ENCODE peak calls at places on chromosomes 5 and 9, in ten cellular contexts. One of them, this sample, is unnamed.

GRCh38 chr9:93471135-93471534 is 17.8 kb upstream of the FAM120AOS start:
- DNase-seq in neural progenitor cell: no peak
- DNase-seq in cardiac muscle cell: no peak
- DNase-seq in A673: no peak
- DNase-seq in endothelial cell of umbilical vein: no peak
- DNase-seq in GM23338: no peak
- DNase-seq in psoas muscle: no peak
- DNase-seq in right atrium auricular region: no peak
- DNase-seq in mammary epithelial cell: no peak
- DNase-seq in heart left ventricle: no peak
- DNase-seq in this sample: no peak

GRCh38 chr5:115457985-115458384 is 86.6 kb downstream of the FEM1C start:
- DNase-seq in neural progenitor cell: peak; percentile 8
- DNase-seq in cardiac muscle cell: peak; percentile 88
- DNase-seq in A673: peak; percentile 12
- DNase-seq in endothelial cell of umbilical vein: no peak
- DNase-seq in GM23338: no peak
- DNase-seq in psoas muscle: no peak
- DNase-seq in right atrium auricular region: no peak
- DNase-seq in mammary epithelial cell: no peak
- DNase-seq in heart left ventricle: peak; percentile 35
- DNase-seq in this sample: peak; percentile 87

GRCh38 chr9:133685653-133686504 is 49.7 kb downstream of the DBH start:
- DNase-seq in neural progenitor cell: no peak
- DNase-seq in cardiac muscle cell: no peak
- DNase-seq in A673: no peak
- DNase-seq in endothelial cell of umbilical vein: no peak
- DNase-seq in GM23338: no peak
- DNase-seq in psoas muscle: peak; percentile 8
- DNase-seq in right atrium auricular region: no peak
- DNase-seq in mammary epithelial cell: no peak
- DNase-seq in heart left ventricle: no peak
- DNase-seq in this sample: no peak

GRCh38 chr9:115035872-115036612 is 81.9 kb downstream of the TNC start:
- DNase-seq in neural progenitor cell: no peak
- DNase-seq in cardiac muscle cell: peak; percentile 71
- DNase-seq in A673: peak; percentile 62
- DNase-seq in endothelial cell of umbilical vein: no peak
- DNase-seq in GM23338: peak; percentile 5
- DNase-seq in psoas muscle: no peak
- DNase-seq in right atrium auricular region: no peak
- DNase-seq in mammary epithelial cell: peak; percentile 99
- DNase-seq in heart left ventricle: no peak
- DNase-seq in this sample: peak; percentile 50

GRCh38 chr9:38380230-38380871 is 12.2 kb upstream of the ALDH1B1 start:
- DNase-seq in neural progenitor cell: no peak
- DNase-seq in cardiac muscle cell: no peak
- DNase-seq in A673: no peak
- DNase-seq in endothelial cell of umbilical vein: no peak
- DNase-seq in GM23338: no peak
- DNase-seq in psoas muscle: no peak
- DNase-seq in right atrium auricular region: no peak
- DNase-seq in mammary epithelial cell: peak; percentile 43
- DNase-seq in heart left ventricle: no peak
- DNase-seq in this sample: no peak

GRCh38 chr9:78567693-78568092 is 270.8 kb downstream of the PSAT1 start:
- DNase-seq in neural progenitor cell: peak; percentile 23
- DNase-seq in cardiac muscle cell: no peak
- DNase-seq in A673: no peak
- DNase-seq in endothelial cell of umbilical vein: no peak
- DNase-seq in GM23338: no peak
- DNase-seq in psoas muscle: no peak
- DNase-seq in right atrium auricular region: no peak
- DNase-seq in mammary epithelial cell: peak; percentile 37
- DNase-seq in heart left ventricle: no peak
- DNase-seq in this sample: no peak

GRCh38 chr9:87579761-87580626 is 82.3 kb downstream of the DAPK1 start:
- DNase-seq in neural progenitor cell: no peak
- DNase-seq in cardiac muscle cell: no peak
- DNase-seq in A673: no peak
- DNase-seq in endothelial cell of umbilical vein: no peak
- DNase-seq in GM23338: no peak
- DNase-seq in psoas muscle: no peak
- DNase-seq in right atrium auricular region: no peak
- DNase-seq in mammary epithelial cell: no peak
- DNase-seq in heart left ventricle: no peak
- DNase-seq in this sample: no peak

GRCh38 chr9:22108581-22109370 is 99.7 kb upstream of the CDKN2B start:
- DNase-seq in neural progenitor cell: no peak
- DNase-seq in cardiac muscle cell: no peak
- DNase-seq in A673: no peak
- DNase-seq in endothelial cell of umbilical vein: peak; percentile 22
- DNase-seq in GM23338: no peak
- DNase-seq in psoas muscle: no peak
- DNase-seq in right atrium auricular region: no peak
- DNase-seq in mammary epithelial cell: no peak
- DNase-seq in heart left ventricle: no peak
- DNase-seq in this sample: no peak

GRCh38 chr9:21902112-21902511 is 92.1 kb downstream of the CDKN2A start:
- DNase-seq in neural progenitor cell: no peak
- DNase-seq in cardiac muscle cell: no peak
- DNase-seq in A673: no peak
- DNase-seq in endothelial cell of umbilical vein: peak; percentile 25
- DNase-seq in GM23338: no peak
- DNase-seq in psoas muscle: no peak
- DNase-seq in right atrium auricular region: no peak
- DNase-seq in mammary epithelial cell: no peak
- DNase-seq in heart left ventricle: no peak
- DNase-seq in this sample: no peak

GRCh38 chr5:62305358-62305714 is 670 bp upstream of the KIF2A start:
- DNase-seq in neural progenitor cell: no peak
- DNase-seq in cardiac muscle cell: no peak
- DNase-seq in A673: no peak
- DNase-seq in endothelial cell of umbilical vein: no peak
- DNase-seq in GM23338: no peak
- DNase-seq in psoas muscle: no peak
- DNase-seq in right atrium auricular region: no peak
- DNase-seq in mammary epithelial cell: peak; percentile 34
- DNase-seq in heart left ventricle: no peak
- DNase-seq in this sample: no peak

GRCh38 chr9:78441822-78442431 is 145.0 kb downstream of the PSAT1 start:
- DNase-seq in neural progenitor cell: no peak
- DNase-seq in cardiac muscle cell: no peak
- DNase-seq in A673: no peak
- DNase-seq in endothelial cell of umbilical vein: no peak
- DNase-seq in GM23338: no peak
- DNase-seq in psoas muscle: no peak
- DNase-seq in right atrium auricular region: no peak
- DNase-seq in mammary epithelial cell: no peak
- DNase-seq in heart left ventricle: no peak
- DNase-seq in this sample: no peak

GRCh38 chr5:177454397-177455035 is 7.9 kb downstream of the PRR7 start:
- DNase-seq in neural progenitor cell: peak; percentile 95
- DNase-seq in cardiac muscle cell: peak; percentile 92
- DNase-seq in A673: peak; percentile 88
- DNase-seq in endothelial cell of umbilical vein: peak; percentile 92
- DNase-seq in GM23338: peak; percentile 95
- DNase-seq in psoas muscle: peak; percentile 92
- DNase-seq in right atrium auricular region: peak; percentile 95
- DNase-seq in mammary epithelial cell: peak; percentile 85
- DNase-seq in heart left ventricle: peak; percentile 92
- DNase-seq in this sample: peak; percentile 87

GRCh38 chr5:22521521-22521920 is 331.6 kb downstream of the CDH12 start:
- DNase-seq in neural progenitor cell: no peak
- DNase-seq in cardiac muscle cell: peak; percentile 3
- DNase-seq in A673: no peak
- DNase-seq in endothelial cell of umbilical vein: no peak
- DNase-seq in GM23338: no peak
- DNase-seq in psoas muscle: no peak
- DNase-seq in right atrium auricular region: no peak
- DNase-seq in mammary epithelial cell: no peak
- DNase-seq in heart left ventricle: no peak
- DNase-seq in this sample: peak; percentile 9

GRCh38 chr5:116454417-116454927 is 120.2 kb downstream of the SEMA6A start:
- DNase-seq in neural progenitor cell: peak; percentile 69
- DNase-seq in cardiac muscle cell: peak; percentile 88
- DNase-seq in A673: peak; percentile 70
- DNase-seq in endothelial cell of umbilical vein: peak; percentile 9
- DNase-seq in GM23338: no peak
- DNase-seq in psoas muscle: no peak
- DNase-seq in right atrium auricular region: no peak
- DNase-seq in mammary epithelial cell: peak; percentile 30
- DNase-seq in heart left ventricle: no peak
- DNase-seq in this sample: peak; percentile 81

GRCh38 chr9:73074176-73074708 is 77.4 kb upstream of the ANXA1 start:
- DNase-seq in neural progenitor cell: no peak
- DNase-seq in cardiac muscle cell: no peak
- DNase-seq in A673: no peak
- DNase-seq in endothelial cell of umbilical vein: peak; percentile 88
- DNase-seq in GM23338: no peak
- DNase-seq in psoas muscle: no peak
- DNase-seq in right atrium auricular region: no peak
- DNase-seq in mammary epithelial cell: no peak
- DNase-seq in heart left ventricle: no peak
- DNase-seq in this sample: peak; percentile 26

GRCh38 chr5:111385970-111386831 is 126.1 kb downstream of the STARD4 start:
- DNase-seq in neural progenitor cell: no peak
- DNase-seq in cardiac muscle cell: no peak
- DNase-seq in A673: peak; percentile 88
- DNase-seq in endothelial cell of umbilical vein: no peak
- DNase-seq in GM23338: no peak
- DNase-seq in psoas muscle: no peak
- DNase-seq in right atrium auricular region: no peak
- DNase-seq in mammary epithelial cell: no peak
- DNase-seq in heart left ventricle: no peak
- DNase-seq in this sample: no peak

GRCh38 chr5:145697251-145698016 is 137.7 kb downstream of the PRELID2 start:
- DNase-seq in neural progenitor cell: peak; percentile 47
- DNase-seq in cardiac muscle cell: peak; percentile 80
- DNase-seq in A673: peak; percentile 67
- DNase-seq in endothelial cell of umbilical vein: peak; percentile 68
- DNase-seq in GM23338: peak; percentile 68
- DNase-seq in psoas muscle: no peak
- DNase-seq in right atrium auricular region: no peak
- DNase-seq in mammary epithelial cell: peak; percentile 19
- DNase-seq in heart left ventricle: no peak
- DNase-seq in this sample: peak; percentile 80
- TF ChIP-seq CTCF in neural progenitor cell: peak; percentile 61
- TF ChIP-seq CTCF in cardiac muscle cell: peak; percentile 73
- TF ChIP-seq CTCF in A673: peak; percentile 72
- TF ChIP-seq CTCF in endothelial cell of umbilical vein: peak; percentile 61
- TF ChIP-seq CTCF in GM23338: peak; percentile 71
- TF ChIP-seq CTCF in psoas muscle: peak; percentile 24
- TF ChIP-seq CTCF in right atrium auricular region: no peak
- TF ChIP-seq CTCF in mammary epithelial cell: peak; percentile 65
- TF ChIP-seq CTCF in heart left ventricle: peak; percentile 45
- TF ChIP-seq CTCF in this sample: peak; percentile 81

DNA sequence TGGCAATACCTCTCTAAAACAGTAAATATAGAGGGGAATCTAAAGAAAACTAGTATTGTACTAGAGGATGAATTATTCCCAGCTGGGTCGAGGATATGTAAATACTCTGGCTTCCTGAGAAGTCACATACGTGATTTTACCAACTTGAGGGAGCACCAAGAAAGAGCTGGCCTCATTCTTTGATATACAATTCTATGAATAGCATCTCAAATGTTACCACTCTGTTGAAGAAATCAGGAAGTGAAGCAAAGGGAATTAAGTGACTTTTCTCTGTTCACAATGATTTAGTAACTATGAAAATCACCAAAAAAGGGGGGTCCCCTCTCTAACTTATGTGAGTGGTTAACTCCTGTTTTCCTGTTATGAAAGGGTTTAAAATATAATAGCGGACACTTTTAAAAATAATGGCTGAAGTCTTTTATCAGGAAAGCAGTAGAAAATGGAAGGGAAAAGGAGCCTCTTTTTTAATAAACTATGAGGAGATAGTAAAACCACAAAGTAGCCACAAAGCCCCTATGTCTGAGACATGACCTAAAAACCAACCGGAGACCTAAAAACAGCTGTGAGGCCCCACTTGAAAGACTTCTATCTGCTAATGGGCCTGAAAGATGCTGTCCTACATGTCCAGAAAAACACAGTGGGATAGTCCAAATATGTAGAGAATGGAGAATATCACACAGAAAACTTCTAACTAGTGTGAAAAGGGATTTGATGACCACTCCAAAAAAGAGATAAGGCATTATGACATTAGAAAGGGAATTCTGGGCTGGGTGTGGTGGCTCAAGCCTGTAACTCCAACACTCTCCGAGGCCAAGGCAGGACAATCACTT is 42.5 kb downstream of the LPAR1 start:
- DNase-seq in neural progenitor cell: no peak
- DNase-seq in cardiac muscle cell: peak; percentile 68
- DNase-seq in A673: peak; percentile 88
- DNase-seq in endothelial cell of umbilical vein: no peak
- DNase-seq in GM23338: no peak
- DNase-seq in psoas muscle: no peak
- DNase-seq in right atrium auricular region: no peak
- DNase-seq in mammary epithelial cell: no peak
- DNase-seq in heart left ventricle: peak; percentile 20
- DNase-seq in this sample: no peak
- H3K4me3 ChIP-seq in neural progenitor cell: no peak overlapping the region
- H3K4me3 ChIP-seq in cardiac muscle cell: no peak overlapping the region
- H3K4me3 ChIP-seq in A673: peak overlapping the region; percentile 19
- H3K4me3 ChIP-seq in endothelial cell of umbilical vein: no peak overlapping the region
- H3K4me3 ChIP-seq in GM23338: no peak overlapping the region
- H3K4me3 ChIP-seq in psoas muscle: no peak overlapping the region
- H3K4me3 ChIP-seq in right atrium auricular region: no peak overlapping the region
- H3K4me3 ChIP-seq in mammary epithelial cell: no peak overlapping the region
- H3K4me3 ChIP-seq in heart left ventricle: no peak overlapping the region
- H3K4me3 ChIP-seq in this sample: no peak overlapping the region

GRCh38 chr5:139861021-139861888 is 65.6 kb downstream of the PSD2 start:
- DNase-seq in neural progenitor cell: no peak
- DNase-seq in cardiac muscle cell: no peak
- DNase-seq in A673: no peak
- DNase-seq in endothelial cell of umbilical vein: no peak
- DNase-seq in GM23338: no peak
- DNase-seq in psoas muscle: no peak
- DNase-seq in right atrium auricular region: no peak
- DNase-seq in mammary epithelial cell: peak; percentile 42
- DNase-seq in heart left ventricle: no peak
- DNase-seq in this sample: no peak
- TF ChIP-seq CTCF in neural progenitor cell: no peak
- TF ChIP-seq CTCF in cardiac muscle cell: no peak
- TF ChIP-seq CTCF in A673: no peak
- TF ChIP-seq CTCF in endothelial cell of umbilical vein: no peak
- TF ChIP-seq CTCF in GM23338: no peak
- TF ChIP-seq CTCF in psoas muscle: no peak
- TF ChIP-seq CTCF in right atrium auricular region: no peak
- TF ChIP-seq CTCF in mammary epithelial cell: no peak
- TF ChIP-seq CTCF in heart left ventricle: no peak
- TF ChIP-seq CTCF in this sample: no peak

DNA sequence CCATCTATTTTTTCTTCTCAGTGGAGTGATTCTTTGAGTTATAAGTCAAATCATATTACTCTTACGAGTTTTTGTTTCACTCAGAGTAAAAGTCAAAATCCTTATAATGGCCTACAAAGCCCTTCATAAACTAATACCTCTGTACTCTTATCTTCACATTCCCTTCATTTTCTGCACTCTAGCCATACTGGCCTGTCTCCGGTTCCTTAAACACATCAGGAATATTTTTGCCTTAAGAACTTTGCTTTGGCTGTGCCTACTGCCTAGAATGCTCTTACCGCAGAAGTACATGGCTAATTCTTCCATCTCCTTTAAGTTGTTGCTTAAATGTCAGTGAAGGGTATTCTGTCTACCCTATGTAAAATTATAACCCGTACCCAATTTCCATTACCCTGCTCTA is 132.9 kb upstream of the GRHPR start:
- DNase-seq in neural progenitor cell: no peak
- DNase-seq in cardiac muscle cell: no peak
- DNase-seq in A673: no peak
- DNase-seq in endothelial cell of umbilical vein: no peak
- DNase-seq in GM23338: no peak
- DNase-seq in psoas muscle: no peak
- DNase-seq in right atrium auricular region: no peak
- DNase-seq in mammary epithelial cell: no peak
- DNase-seq in heart left ventricle: no peak
- DNase-seq in this sample: no peak
- H3K4me3 ChIP-seq in neural progenitor cell: no peak overlapping the region
- H3K4me3 ChIP-seq in cardiac muscle cell: no peak overlapping the region
- H3K4me3 ChIP-seq in A673: no peak overlapping the region
- H3K4me3 ChIP-seq in endothelial cell of umbilical vein: no peak overlapping the region
- H3K4me3 ChIP-seq in GM23338: no peak overlapping the region
- H3K4me3 ChIP-seq in psoas muscle: no peak overlapping the region
- H3K4me3 ChIP-seq in right atrium auricular region: no peak overlapping the region
- H3K4me3 ChIP-seq in mammary epithelial cell: no peak overlapping the region
- H3K4me3 ChIP-seq in heart left ventricle: no peak overlapping the region
- H3K4me3 ChIP-seq in this sample: no peak overlapping the region

This sample was measured in fibroblast of pulmonary artery.